ENCODE peak calls at places on chromosomes 3 and 15, in nine cellular contexts. E is EL, V is T-helper 17 cell, X is HEK293T, T is HTR-8/SVneo, M is NCI-H748 treated with DMSO at 0.1 percent for 48 hours, W is retinal pigment epithelial cell, N is mucosa of gallbladder, B is AG04450. C is an unnamed sample.

GRCh38 chr3:161558256-161558655 is 61.6 kb downstream of the OTOL1 start:
- DNase-seq in W (no peak), V (no peak), X (no peak), M (no peak), N (no peak), E (no peak), T (no peak), B (no peak), C (no peak)

GRCh38 chr3:169668081-169668956 is 4.8 kb upstream of the MECOM start:
- DNase-seq in N (no peak), B (no peak), M (peak; percentile 20), E (peak; percentile 13), T (no peak), V (no peak), W (no peak), X (no peak), C (no peak)

GRCh38 chr15:74835312-74835823 is 7.6 kb downstream of the ULK3 start:
- DNase-seq in N (peak; percentile 37), X (peak; percentile 89), M (no peak), B (no peak), T (peak; percentile 71), E (peak; percentile 68), V (peak; percentile 25), W (no peak), C (no peak)

GRCh38 chr15:101472033-101472432 is 17.5 kb downstream of the PCSK6 start:
- DNase-seq in V (no peak), M (no peak), W (no peak), N (no peak), E (no peak), B (no peak), X (no peak), T (no peak), C (no peak)

GRCh38 chr3:167743799-167744198 is 8.3 kb downstream of the SERPINI1 start:
- DNase-seq in W (no peak), B (no peak), N (no peak), X (no peak), M (no peak), T (no peak), E (no peak), V (no peak), C (no peak)

GRCh38 chr3:125141596-125142417 is 70.7 kb downstream of the SLC12A8 start:
- DNase-seq in M (peak; percentile 11), V (peak; percentile 27), T (no peak), B (no peak), N (peak; percentile 53), W (no peak), E (peak; percentile 29), X (no peak), C (peak; percentile 63)

GRCh38 chr3:102532901-102533300 is 98.1 kb downstream of the ZPLD1 start:
- DNase-seq in T (no peak), N (no peak), B (no peak), M (no peak), E (peak; percentile 5), X (no peak), V (no peak), W (no peak), C (no peak)

GRCh38 chr3:48468329-48468731 is 21.8 kb downstream of the ATRIP start:
- DNase-seq in V (no peak), E (no peak), T (no peak), X (no peak), N (peak; percentile 81), B (no peak), W (no peak), M (no peak), C (no peak)

GRCh38 chr3:195226900-195227447 is 44.0 kb downstream of the XXYLT1 start:
- DNase-seq in N (no peak), W (no peak), V (no peak), X (no peak), B (no peak), T (peak; percentile 35), M (no peak), E (no peak), C (no peak)

GRCh38 chr15:70669966-70670658 is 93.2 kb downstream of the UACA start:
- DNase-seq in M (no peak), B (no peak), X (no peak), E (no peak), T (no peak), W (no peak), V (no peak), N (peak; percentile 55), C (no peak)

GRCh38 chr15:79779739-79780138 is 117.1 kb downstream of the MTHFS start:
- DNase-seq in E (no peak), M (no peak), X (no peak), N (no peak), T (no peak), W (no peak), V (no peak), B (no peak), C (no peak)

GRCh38 chr15:60374628-60375081 is 23.1 kb downstream of the ANXA2 start:
- DNase-seq in T (peak; percentile 66), M (peak; percentile 28), X (peak; percentile 21), B (peak; percentile 93), V (no peak), W (peak; percentile 95), E (peak; percentile 98), N (peak; percentile 78), C (no peak)

GRCh38 chr3:33980252-33980651 is 181.8 kb downstream of the PDCD6IP start:
- DNase-seq in X (no peak), N (peak; percentile 38), W (no peak), T (peak; percentile 66), B (peak; percentile 67), M (no peak), V (no peak), E (peak; percentile 87), C (no peak)